ENCODE peak calls at places on chromosomes 16 and 17, in ten cellular contexts. One of them, this sample, is unnamed.

GRCh38 chr16:31333686-31334649 is 21.0 kb upstream of the ITGAX start:
- DNase-seq in colonic mucosa: no peak
- DNase-seq in BE2C: no peak
- DNase-seq in thoracic aorta: no peak
- DNase-seq in hepatocyte: peak; percentile 45
- DNase-seq in lung: no peak
- DNase-seq in fibroblast of mammary gland: no peak
- DNase-seq in astrocyte of the spinal cord: no peak
- DNase-seq in GM12865: peak; percentile 56
- DNase-seq in GM23338: peak; percentile 71
- DNase-seq in this sample: peak; percentile 39

GRCh38 chr17:67636841-67637240 is 80.9 kb upstream of the NOL11 start:
- DNase-seq in colonic mucosa: no peak
- DNase-seq in BE2C: no peak
- DNase-seq in thoracic aorta: no peak
- DNase-seq in hepatocyte: no peak
- DNase-seq in lung: no peak
- DNase-seq in fibroblast of mammary gland: no peak
- DNase-seq in astrocyte of the spinal cord: peak; percentile 79
- DNase-seq in GM12865: no peak
- DNase-seq in GM23338: no peak
- DNase-seq in this sample: peak; percentile 34

GRCh38 chr16:85554791-85555548 is 58.2 kb upstream of the GSE1 start:
- DNase-seq in colonic mucosa: peak; percentile 72
- DNase-seq in BE2C: peak; percentile 63
- DNase-seq in thoracic aorta: peak; percentile 53
- DNase-seq in hepatocyte: peak; percentile 72
- DNase-seq in lung: peak; percentile 64
- DNase-seq in fibroblast of mammary gland: peak; percentile 70
- DNase-seq in astrocyte of the spinal cord: peak; percentile 59
- DNase-seq in GM12865: peak; percentile 68
- DNase-seq in GM23338: peak; percentile 38
- DNase-seq in this sample: peak; percentile 63

GRCh38 chr16:56513972-56514371 is 5.9 kb downstream of the BBS2 start:
- DNase-seq in colonic mucosa: peak; percentile 56
- DNase-seq in BE2C: peak; percentile 37
- DNase-seq in thoracic aorta: no peak
- DNase-seq in hepatocyte: peak; percentile 66
- DNase-seq in lung: no peak
- DNase-seq in fibroblast of mammary gland: peak; percentile 77
- DNase-seq in astrocyte of the spinal cord: peak; percentile 74
- DNase-seq in GM12865: peak; percentile 65
- DNase-seq in GM23338: peak; percentile 70
- DNase-seq in this sample: peak; percentile 49

GRCh38 chr16:23452572-23453337 is at the start of gene COG7:
- DNase-seq in colonic mucosa: peak; percentile 92
- DNase-seq in BE2C: peak; percentile 88
- DNase-seq in thoracic aorta: peak; percentile 53
- DNase-seq in hepatocyte: peak; percentile 92
- DNase-seq in lung: peak; percentile 90
- DNase-seq in fibroblast of mammary gland: peak; percentile 84
- DNase-seq in astrocyte of the spinal cord: peak; percentile 91
- DNase-seq in GM12865: peak; percentile 92
- DNase-seq in GM23338: peak; percentile 93
- DNase-seq in this sample: peak; percentile 88

GRCh38 chr17:83058478-83059167 is 20.8 kb upstream of the METRNL start:
- DNase-seq in colonic mucosa: peak; percentile 14
- DNase-seq in BE2C: no peak
- DNase-seq in thoracic aorta: peak; percentile 0
- DNase-seq in hepatocyte: no peak
- DNase-seq in lung: no peak
- DNase-seq in fibroblast of mammary gland: no peak
- DNase-seq in astrocyte of the spinal cord: no peak
- DNase-seq in GM12865: no peak
- DNase-seq in GM23338: no peak
- DNase-seq in this sample: no peak

GRCh38 chr17:80007009-80007752 is 28.5 kb downstream of the TBC1D16 start:
- DNase-seq in colonic mucosa: no peak
- DNase-seq in BE2C: no peak
- DNase-seq in thoracic aorta: no peak
- DNase-seq in hepatocyte: no peak
- DNase-seq in lung: no peak
- DNase-seq in fibroblast of mammary gland: no peak
- DNase-seq in astrocyte of the spinal cord: no peak
- DNase-seq in GM12865: no peak
- DNase-seq in GM23338: no peak
- DNase-seq in this sample: no peak

GRCh38 chr16:2774161-2774891 is 2.8 kb downstream of the ELOB start:
- DNase-seq in colonic mucosa: no peak
- DNase-seq in BE2C: no peak
- DNase-seq in thoracic aorta: no peak
- DNase-seq in hepatocyte: no peak
- DNase-seq in lung: no peak
- DNase-seq in fibroblast of mammary gland: no peak
- DNase-seq in astrocyte of the spinal cord: peak; percentile 12
- DNase-seq in GM12865: no peak
- DNase-seq in GM23338: no peak
- DNase-seq in this sample: no peak

GRCh38 chr16:554640-555413 is 5.4 kb upstream of the PRR35 start:
- DNase-seq in colonic mucosa: no peak
- DNase-seq in BE2C: peak; percentile 59
- DNase-seq in thoracic aorta: no peak
- DNase-seq in hepatocyte: no peak
- DNase-seq in lung: no peak
- DNase-seq in fibroblast of mammary gland: peak; percentile 80
- DNase-seq in astrocyte of the spinal cord: peak; percentile 64
- DNase-seq in GM12865: no peak
- DNase-seq in GM23338: no peak
- DNase-seq in this sample: no peak

GRCh38 chr17:36941265-36942021 is 4.2 kb downstream of the LHX1 start:
- DNase-seq in colonic mucosa: no peak
- DNase-seq in BE2C: no peak
- DNase-seq in thoracic aorta: no peak
- DNase-seq in hepatocyte: no peak
- DNase-seq in lung: no peak
- DNase-seq in fibroblast of mammary gland: no peak
- DNase-seq in astrocyte of the spinal cord: no peak
- DNase-seq in GM12865: no peak
- DNase-seq in GM23338: peak; percentile 70
- DNase-seq in this sample: no peak

GRCh38 chr17:38917259-38917658 is 8.2 kb upstream of the LASP1NB start:
- DNase-seq in colonic mucosa: no peak
- DNase-seq in BE2C: no peak
- DNase-seq in thoracic aorta: no peak
- DNase-seq in hepatocyte: no peak
- DNase-seq in lung: no peak
- DNase-seq in fibroblast of mammary gland: no peak
- DNase-seq in astrocyte of the spinal cord: no peak
- DNase-seq in GM12865: no peak
- DNase-seq in GM23338: no peak
- DNase-seq in this sample: no peak

GRCh38 chr17:40417258-40417608 is 463 bp downstream of the TOP2A start:
- DNase-seq in colonic mucosa: peak; percentile 43
- DNase-seq in BE2C: peak; percentile 39
- DNase-seq in thoracic aorta: no peak
- DNase-seq in hepatocyte: peak; percentile 38
- DNase-seq in lung: no peak
- DNase-seq in fibroblast of mammary gland: no peak
- DNase-seq in astrocyte of the spinal cord: no peak
- DNase-seq in GM12865: no peak
- DNase-seq in GM23338: peak; percentile 60
- DNase-seq in this sample: no peak

GRCh38 chr17:12637015-12637414 is 28.7 kb upstream of the MYOCD start:
- DNase-seq in colonic mucosa: no peak
- DNase-seq in BE2C: no peak
- DNase-seq in thoracic aorta: peak; percentile 52
- DNase-seq in hepatocyte: peak; percentile 66
- DNase-seq in lung: no peak
- DNase-seq in fibroblast of mammary gland: peak; percentile 94
- DNase-seq in astrocyte of the spinal cord: peak; percentile 96
- DNase-seq in GM12865: no peak
- DNase-seq in GM23338: no peak
- DNase-seq in this sample: no peak

GRCh38 chr17:80455328-80455710 is 21.1 kb downstream of the NPTX1 start:
- DNase-seq in colonic mucosa: no peak
- DNase-seq in BE2C: peak; percentile 70
- DNase-seq in thoracic aorta: no peak
- DNase-seq in hepatocyte: peak; percentile 76
- DNase-seq in lung: no peak
- DNase-seq in fibroblast of mammary gland: no peak
- DNase-seq in astrocyte of the spinal cord: no peak
- DNase-seq in GM12865: peak; percentile 71
- DNase-seq in GM23338: peak; percentile 83
- DNase-seq in this sample: peak; percentile 49

DNA sequence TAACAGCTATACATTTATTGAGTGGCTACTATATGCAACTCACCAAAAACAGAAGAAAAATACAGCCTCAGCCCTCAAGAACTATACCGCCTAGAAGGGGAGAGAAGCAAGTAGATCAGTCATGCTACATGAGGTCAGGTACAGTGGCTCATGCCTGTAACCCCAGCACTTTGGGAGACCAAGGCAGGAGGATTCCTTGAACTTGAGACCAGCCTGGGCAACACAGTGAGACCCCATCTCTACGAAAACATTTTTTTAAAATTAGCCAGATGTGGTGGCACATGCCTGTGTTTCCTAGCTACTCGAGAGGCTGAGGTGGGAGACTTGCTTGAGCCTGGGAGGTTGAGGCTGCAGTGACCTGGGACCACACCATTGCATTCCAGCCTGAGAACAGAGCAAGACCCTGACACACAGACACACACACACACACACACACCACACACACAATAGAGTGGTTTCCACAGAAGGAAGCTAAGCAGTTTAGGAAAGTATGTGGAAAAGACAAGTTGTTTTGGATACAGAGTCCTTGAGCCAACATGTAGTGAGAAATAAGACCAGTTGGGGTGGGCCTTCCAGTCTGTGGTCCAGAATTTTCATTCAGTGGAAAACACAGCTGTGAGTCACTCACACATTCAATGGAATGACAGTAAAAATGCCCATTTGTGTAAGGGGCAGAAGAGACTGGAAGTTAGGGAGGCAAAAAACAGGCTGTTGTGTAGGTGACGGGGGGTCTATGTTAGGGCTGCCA is 10.8 kb upstream of the SNTB2 start:
- DNase-seq in colonic mucosa: no peak
- DNase-seq in BE2C: no peak
- DNase-seq in thoracic aorta: no peak
- DNase-seq in hepatocyte: no peak
- DNase-seq in lung: no peak
- DNase-seq in fibroblast of mammary gland: peak; percentile 74
- DNase-seq in astrocyte of the spinal cord: peak; percentile 82
- DNase-seq in GM12865: no peak
- DNase-seq in GM23338: no peak
- DNase-seq in this sample: no peak
- TF ChIP-seq CTCF in colonic mucosa: no peak
- TF ChIP-seq CTCF in BE2C: no peak
- TF ChIP-seq CTCF in thoracic aorta: no peak
- TF ChIP-seq CTCF in hepatocyte: no peak
- TF ChIP-seq CTCF in lung: no peak
- TF ChIP-seq CTCF in fibroblast of mammary gland: no peak
- TF ChIP-seq CTCF in astrocyte of the spinal cord: no peak
- TF ChIP-seq CTCF in GM12865: no peak
- TF ChIP-seq CTCF in GM23338: no peak
- TF ChIP-seq CTCF in this sample: no peak

DNA sequence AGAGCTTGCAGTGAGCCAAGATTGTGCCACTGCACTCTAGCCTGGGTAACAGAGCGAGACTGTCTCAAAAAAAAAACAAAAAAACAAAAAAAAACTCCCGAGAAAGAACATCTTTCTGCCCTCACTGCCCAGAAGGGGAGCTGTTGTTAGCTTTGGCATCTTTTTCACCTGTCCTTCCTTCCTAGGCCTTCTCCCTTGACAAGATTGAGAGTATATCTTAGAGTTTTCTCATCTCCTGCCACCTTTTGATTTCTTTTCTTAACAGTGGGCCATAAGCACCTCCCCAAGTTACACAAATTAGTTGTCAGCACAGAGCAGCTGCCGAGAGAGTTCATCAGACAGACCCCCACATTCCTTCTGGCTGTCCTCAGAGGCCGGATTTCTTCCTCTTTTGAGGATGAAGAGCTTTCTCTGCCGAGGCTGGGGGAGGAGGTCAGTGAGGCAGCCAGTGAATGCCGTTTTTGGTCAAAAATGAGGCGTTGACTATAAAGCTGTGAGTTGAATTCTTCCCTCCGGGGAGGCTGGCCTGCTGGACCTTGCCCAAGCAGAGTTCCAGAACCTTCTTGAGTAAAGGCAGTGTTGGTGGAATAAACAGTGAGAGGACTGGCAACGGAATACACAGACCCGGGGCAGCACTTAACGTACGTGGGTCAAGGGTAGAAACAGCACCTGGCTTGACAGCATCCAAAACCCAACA is 127.0 kb downstream of the ABCC6 start:
- DNase-seq in colonic mucosa: peak; percentile 34
- DNase-seq in BE2C: no peak
- DNase-seq in thoracic aorta: peak; percentile 49
- DNase-seq in hepatocyte: no peak
- DNase-seq in lung: peak; percentile 34
- DNase-seq in fibroblast of mammary gland: peak; percentile 38
- DNase-seq in astrocyte of the spinal cord: peak; percentile 56
- DNase-seq in GM12865: no peak
- DNase-seq in GM23338: peak; percentile 42
- DNase-seq in this sample: peak; percentile 48
- TF ChIP-seq CTCF in colonic mucosa: no peak
- TF ChIP-seq CTCF in BE2C: no peak
- TF ChIP-seq CTCF in thoracic aorta: peak; percentile 30
- TF ChIP-seq CTCF in hepatocyte: peak; percentile 36
- TF ChIP-seq CTCF in lung: no peak
- TF ChIP-seq CTCF in fibroblast of mammary gland: peak; percentile 45
- TF ChIP-seq CTCF in astrocyte of the spinal cord: peak; percentile 58
- TF ChIP-seq CTCF in GM12865: no peak
- TF ChIP-seq CTCF in GM23338: peak; percentile 26
- TF ChIP-seq CTCF in this sample: peak; percentile 33

DNA sequence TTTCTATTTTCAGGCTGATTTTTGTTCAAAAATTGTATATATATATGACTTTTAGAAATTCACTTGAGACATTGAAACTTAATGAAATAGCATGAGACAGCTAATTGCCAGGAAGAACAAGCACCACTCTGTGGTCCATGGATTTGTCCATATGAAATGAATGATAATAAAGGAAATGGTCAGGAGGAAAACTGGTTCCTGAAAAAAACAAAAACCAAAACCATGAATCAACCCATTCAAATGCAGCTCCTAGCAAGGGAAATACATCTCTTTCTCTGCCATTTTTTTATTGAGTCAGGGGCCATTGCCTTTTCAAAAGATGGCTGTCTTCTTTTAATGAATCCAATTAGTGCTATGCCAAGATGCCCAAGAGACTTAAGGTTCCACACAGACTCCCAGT is 230.7 kb downstream of the SLC39A11 start:
- DNase-seq in colonic mucosa: no peak
- DNase-seq in BE2C: no peak
- DNase-seq in thoracic aorta: no peak
- DNase-seq in hepatocyte: no peak
- DNase-seq in lung: no peak
- DNase-seq in fibroblast of mammary gland: no peak
- DNase-seq in astrocyte of the spinal cord: no peak
- DNase-seq in GM12865: no peak
- DNase-seq in GM23338: no peak
- DNase-seq in this sample: no peak
- TF ChIP-seq CTCF in colonic mucosa: no peak
- TF ChIP-seq CTCF in BE2C: no peak
- TF ChIP-seq CTCF in thoracic aorta: no peak
- TF ChIP-seq CTCF in hepatocyte: no peak
- TF ChIP-seq CTCF in lung: no peak
- TF ChIP-seq CTCF in fibroblast of mammary gland: no peak
- TF ChIP-seq CTCF in astrocyte of the spinal cord: no peak
- TF ChIP-seq CTCF in GM12865: no peak
- TF ChIP-seq CTCF in GM23338: no peak
- TF ChIP-seq CTCF in this sample: no peak

GRCh38 chr16:4682616-4683254 is 10.6 kb upstream of the NUDT16L1 start:
- DNase-seq in colonic mucosa: no peak
- DNase-seq in BE2C: peak; percentile 73
- DNase-seq in thoracic aorta: no peak
- DNase-seq in hepatocyte: no peak
- DNase-seq in lung: peak; percentile 74
- DNase-seq in fibroblast of mammary gland: peak; percentile 34
- DNase-seq in astrocyte of the spinal cord: peak; percentile 39
- DNase-seq in GM12865: no peak
- DNase-seq in GM23338: peak; percentile 90
- DNase-seq in this sample: peak; percentile 42
- TF ChIP-seq CTCF in colonic mucosa: no peak
- TF ChIP-seq CTCF in BE2C: peak; percentile 51
- TF ChIP-seq CTCF in thoracic aorta: no peak
- TF ChIP-seq CTCF in hepatocyte: peak; percentile 23
- TF ChIP-seq CTCF in lung: no peak
- TF ChIP-seq CTCF in fibroblast of mammary gland: peak; percentile 27
- TF ChIP-seq CTCF in astrocyte of the spinal cord: peak; percentile 64
- TF ChIP-seq CTCF in GM12865: no peak
- TF ChIP-seq CTCF in GM23338: peak; percentile 89
- TF ChIP-seq CTCF in this sample: no peak